ENCODE peak calls at places on chromosomes 5 and 9, in nine cellular contexts. W, C, B, X, T, S, Q, R and E are unnamed samples.

GRCh38 chr5:67372887-67373286 is 176.3 kb upstream of the CD180 start:
- DNase-seq in C (no peak), X (no peak), Q (no peak), R (no peak), W (no peak), B (no peak), S (no peak), T (no peak), E (no peak)

GRCh38 chr5:130021000-130021399 is 116.7 kb downstream of the CHSY3 start:
- DNase-seq in T (no peak), Q (no peak), W (no peak), R (no peak), X (no peak), B (no peak), C (no peak), S (no peak), E (no peak)

GRCh38 chr5:124263680-124264491 is 482.6 kb downstream of the ZNF608 start:
- DNase-seq in W (no peak), X (peak; percentile 14), Q (no peak), B (peak; percentile 51), R (no peak), T (no peak), C (no peak), S (no peak), E (peak; percentile 34)

GRCh38 chr5:164097747-164098146 is 592.3 kb downstream of the MAT2B start:
- DNase-seq in Q (no peak), R (no peak), T (no peak), W (no peak), C (no peak), S (no peak), B (no peak), X (no peak), E (peak; percentile 58)

GRCh38 chr9:133750927-133751649 is 12.9 kb upstream of the SARDH start:
- DNase-seq in T (no peak), R (no peak), S (no peak), Q (no peak), W (no peak), X (no peak), B (peak; percentile 33), C (no peak), E (no peak)

GRCh38 chr9:136527721-136528710 is 17.8 kb downstream of the NOTCH1 start:
- DNase-seq in R (peak; percentile 91), T (no peak), W (peak; percentile 36), C (peak; percentile 45), S (no peak), Q (peak; percentile 86), X (no peak), B (no peak), E (no peak)

GRCh38 chr5:95988094-95988493 is 26.4 kb upstream of the ELL2 start:
- DNase-seq in R (no peak), B (no peak), C (no peak), W (no peak), T (no peak), X (no peak), S (no peak), Q (no peak), E (no peak)

GRCh38 chr5:174608631-174609097 is 115.7 kb upstream of the MSX2 start:
- DNase-seq in C (no peak), S (no peak), Q (peak; percentile 42), T (peak; percentile 67), X (no peak), W (no peak), R (no peak), B (no peak), E (no peak)

GRCh38 chr5:131994090-131994489 is 17.4 kb downstream of the ACSL6 start:
- DNase-seq in R (no peak), T (no peak), W (no peak), Q (no peak), S (no peak), X (no peak), B (no peak), C (no peak), E (no peak)

GRCh38 chr5:155455791-155456514 is 442.4 kb downstream of the KIF4B start:
- DNase-seq in X (no peak), C (no peak), T (no peak), W (no peak), S (no peak), B (no peak), Q (no peak), R (no peak), E (no peak)

DNA sequence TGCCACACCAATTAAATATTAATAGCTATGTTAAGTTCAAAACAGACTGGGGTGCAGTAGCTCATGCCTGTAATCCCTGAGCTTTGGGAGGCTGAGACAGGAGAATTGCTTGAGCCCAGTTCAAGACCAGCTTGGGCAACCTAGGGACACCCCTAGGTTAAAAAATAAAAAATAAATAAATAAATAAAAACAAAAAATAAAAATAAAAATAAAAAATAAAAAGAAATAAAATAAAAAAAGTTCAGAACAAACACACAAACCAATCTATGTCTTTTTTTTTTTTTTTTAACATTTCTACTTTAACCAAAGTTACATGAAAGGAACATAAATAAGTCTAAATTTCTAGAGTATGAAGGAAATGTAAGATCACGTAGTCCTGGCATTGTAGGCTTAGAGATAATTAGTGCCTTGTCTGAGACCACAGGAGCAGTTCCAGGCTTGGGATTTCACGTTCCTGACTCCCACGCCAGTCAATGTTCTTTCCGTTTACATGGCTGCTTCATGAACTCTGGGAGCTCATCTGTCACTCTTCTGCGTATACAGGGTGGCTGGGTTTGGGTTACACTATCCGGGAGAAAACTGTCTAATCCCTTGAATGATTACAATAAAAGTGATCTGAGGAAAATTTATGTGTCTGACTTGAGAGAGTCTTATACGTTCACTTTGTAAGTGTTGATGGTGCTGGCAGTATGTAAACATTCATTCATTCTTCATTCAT is 85.2 kb downstream of the KIAA1958 start:
- DNase-seq in C (no peak), W (no peak), X (no peak), S (no peak), B (no peak), T (no peak), R (no peak), Q (no peak), E (no peak)
- TF ChIP-seq MAX in C (no peak), W (no peak), X (no peak), S (no peak), B (no peak), T (no peak), R (no peak), Q (no peak), E (no peak)

GRCh38 chr9:8832956-8833355 is 1033.4 kb upstream of the DMAC1 start:
- DNase-seq in T (no peak), C (no peak), R (no peak), S (no peak), B (no peak), Q (no peak), W (no peak), X (no peak), E (no peak)
- TF ChIP-seq MAX in T (no peak), C (no peak), R (no peak), S (no peak), B (no peak), Q (no peak), W (no peak), X (no peak), E (no peak)

DNA sequence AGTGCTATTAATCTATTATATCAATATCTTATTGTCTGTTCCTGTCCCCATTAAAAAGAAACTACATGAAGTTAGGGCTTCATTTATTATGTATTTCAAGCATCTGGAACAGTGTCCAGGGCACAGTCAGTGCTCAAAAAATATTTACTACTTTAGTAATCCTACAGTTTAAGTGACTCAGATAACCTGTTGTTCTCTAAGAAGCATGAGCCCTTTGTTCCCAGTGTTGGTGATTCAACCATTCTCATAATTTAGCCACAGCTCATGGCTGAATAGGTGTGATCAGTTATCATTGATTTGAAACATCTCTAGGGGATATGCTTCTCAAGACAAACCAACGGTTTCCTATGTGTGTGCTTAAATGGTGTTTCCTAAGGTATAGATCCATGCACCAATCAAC is 292.7 kb downstream of the TMEM167A start:
- DNase-seq in T (no peak), Q (no peak), S (no peak), W (no peak), B (no peak), C (no peak), X (no peak), R (no peak), E (no peak)
- TF ChIP-seq MAX in T (no peak), Q (no peak), S (no peak), W (no peak), B (no peak), C (no peak), X (no peak), R (no peak), E (no peak)

DNA sequence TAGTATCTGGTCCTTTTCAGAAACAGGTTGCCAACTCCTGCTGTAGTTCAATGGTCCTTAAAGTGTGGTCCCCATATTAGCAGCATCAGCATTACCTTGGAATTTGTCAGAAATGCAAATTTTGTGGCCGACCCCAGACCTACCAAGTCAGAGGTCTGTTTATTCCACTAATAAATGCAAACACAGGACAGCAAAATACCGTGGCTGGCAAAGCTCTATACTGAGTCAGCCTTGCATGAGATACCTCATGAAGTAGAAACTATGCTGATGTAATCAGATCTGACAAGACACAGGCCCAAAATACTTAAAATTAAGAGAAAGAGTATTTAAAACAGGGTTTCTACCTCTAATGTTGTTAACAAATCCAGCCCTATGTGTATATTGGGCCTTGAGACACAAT is 3.0 kb downstream of the GOLM1 start:
- DNase-seq in B (no peak), Q (no peak), R (no peak), S (no peak), W (no peak), X (no peak), C (no peak), T (no peak), E (no peak)
- TF ChIP-seq MAX in B (no peak), Q (no peak), R (no peak), S (no peak), W (no peak), X (no peak), C (no peak), T (no peak), E (no peak)

GRCh38 chr5:99441235-99441634 is 512.4 kb upstream of the CHD1 start:
- DNase-seq in C (no peak), S (no peak), B (no peak), T (no peak), X (no peak), Q (no peak), R (no peak), W (no peak), E (no peak)
- TF ChIP-seq MAX in C (no peak), S (no peak), B (no peak), T (no peak), X (no peak), Q (no peak), R (no peak), W (no peak), E (no peak)

GRCh38 chr5:134575316-134575715 is 49.8 kb downstream of the JADE2 start:
- DNase-seq in Q (no peak), W (no peak), T (no peak), S (no peak), R (no peak), X (no peak), C (no peak), B (no peak), E (no peak)

GRCh38 chr5:134577022-134577795 is 51.7 kb downstream of the JADE2 start:
- DNase-seq in X (no peak), C (peak; percentile 75), R (no peak), Q (peak; percentile 48), T (no peak), B (no peak), S (no peak), W (no peak), E (peak; percentile 52)

GRCh38 chr5:134574521-134574920 is 49.1 kb downstream of the JADE2 start:
- DNase-seq in B (no peak), S (no peak), Q (no peak), T (no peak), X (no peak), W (no peak), R (no peak), C (no peak), E (no peak)

GRCh38 chr5:134577796-134578577 is 52.5 kb downstream of the JADE2 start:
- DNase-seq in W (peak; percentile 76), Q (peak; percentile 90), X (peak; percentile 92), R (peak; percentile 80), B (peak; percentile 94), S (no peak), T (peak; percentile 54), C (peak; percentile 77), E (peak; percentile 80)

GRCh38 chr5:134576386-134577021 is 51.0 kb downstream of the JADE2 start:
- DNase-seq in T (no peak), W (no peak), R (no peak), X (no peak), B (no peak), C (no peak), Q (peak; percentile 8), S (no peak), E (no peak)
- TF ChIP-seq MAX in T (no peak), W (no peak), R (no peak), X (no peak), B (no peak), C (no peak), Q (no peak), S (no peak), E (no peak)